ENCODE peak calls at places on chromosome 1, in seven cellular contexts. One of them, this sample, is unnamed.
A peak's percentile ranks its signal among the peaks of the same experiment; 100 is the strongest.

GRCh38 chr1:224448428-224449017 is 13.9 kb upstream of the WDR26 start:
- DNase-seq in astrocyte of the spinal cord: no peak
- DNase-seq in tibial artery: no peak
- DNase-seq in heart right ventricle: no peak
- DNase-seq in fibroblast of pulmonary artery: no peak
- DNase-seq in choroid plexus epithelial cell: no peak
- DNase-seq in progenitor cell of endocrine pancreas: no peak
- DNase-seq in this sample: no peak

GRCh38 chr1:3352084-3352951 is 102.1 kb upstream of the ARHGEF16 start:
- DNase-seq in astrocyte of the spinal cord: peak; percentile 89
- DNase-seq in tibial artery: peak; percentile 93
- DNase-seq in heart right ventricle: no peak
- DNase-seq in fibroblast of pulmonary artery: peak; percentile 52
- DNase-seq in choroid plexus epithelial cell: peak; percentile 86
- DNase-seq in progenitor cell of endocrine pancreas: no peak
- DNase-seq in this sample: no peak

GRCh38 chr1:165857046-165857801 is 29.8 kb downstream of the UCK2 start:
- DNase-seq in astrocyte of the spinal cord: no peak
- DNase-seq in tibial artery: no peak
- DNase-seq in heart right ventricle: no peak
- DNase-seq in fibroblast of pulmonary artery: no peak
- DNase-seq in choroid plexus epithelial cell: peak; percentile 21
- DNase-seq in progenitor cell of endocrine pancreas: no peak
- DNase-seq in this sample: no peak

GRCh38 chr1:205162301-205162700 is 40.5 kb upstream of the RBBP5 start:
- DNase-seq in astrocyte of the spinal cord: no peak
- DNase-seq in tibial artery: no peak
- DNase-seq in heart right ventricle: no peak
- DNase-seq in fibroblast of pulmonary artery: no peak
- DNase-seq in choroid plexus epithelial cell: peak; percentile 52
- DNase-seq in progenitor cell of endocrine pancreas: no peak
- DNase-seq in this sample: no peak

GRCh38 chr1:23953020-23953419 is 6.6 kb upstream of the PNRC2 start:
- DNase-seq in astrocyte of the spinal cord: no peak
- DNase-seq in tibial artery: no peak
- DNase-seq in heart right ventricle: no peak
- DNase-seq in fibroblast of pulmonary artery: no peak
- DNase-seq in choroid plexus epithelial cell: no peak
- DNase-seq in progenitor cell of endocrine pancreas: no peak
- DNase-seq in this sample: no peak

GRCh38 chr1:171984262-171984661 is 143.0 kb downstream of the DNM3 start:
- DNase-seq in astrocyte of the spinal cord: no peak
- DNase-seq in tibial artery: no peak
- DNase-seq in heart right ventricle: peak; percentile 30
- DNase-seq in fibroblast of pulmonary artery: no peak
- DNase-seq in choroid plexus epithelial cell: no peak
- DNase-seq in progenitor cell of endocrine pancreas: no peak
- DNase-seq in this sample: no peak

GRCh38 chr1:195965036-195965435 is 643.2 kb downstream of the KCNT2 start:
- DNase-seq in astrocyte of the spinal cord: no peak
- DNase-seq in tibial artery: no peak
- DNase-seq in heart right ventricle: no peak
- DNase-seq in fibroblast of pulmonary artery: no peak
- DNase-seq in choroid plexus epithelial cell: peak; percentile 10
- DNase-seq in progenitor cell of endocrine pancreas: no peak
- DNase-seq in this sample: no peak

GRCh38 chr1:164748253-164748899 is 189.4 kb downstream of the PBX1 start:
- DNase-seq in astrocyte of the spinal cord: peak; percentile 89
- DNase-seq in tibial artery: no peak
- DNase-seq in heart right ventricle: peak; percentile 33
- DNase-seq in fibroblast of pulmonary artery: peak; percentile 99
- DNase-seq in choroid plexus epithelial cell: peak; percentile 98
- DNase-seq in progenitor cell of endocrine pancreas: no peak
- DNase-seq in this sample: no peak

GRCh38 chr1:35428360-35428759 is 128.8 kb downstream of the KIAA0319L start:
- DNase-seq in astrocyte of the spinal cord: no peak
- DNase-seq in tibial artery: no peak
- DNase-seq in heart right ventricle: no peak
- DNase-seq in fibroblast of pulmonary artery: no peak
- DNase-seq in choroid plexus epithelial cell: no peak
- DNase-seq in progenitor cell of endocrine pancreas: no peak
- DNase-seq in this sample: no peak

GRCh38 chr1:29986986-29987385 is 736.4 kb downstream of the MATN1 start:
- DNase-seq in astrocyte of the spinal cord: no peak
- DNase-seq in tibial artery: no peak
- DNase-seq in heart right ventricle: no peak
- DNase-seq in fibroblast of pulmonary artery: no peak
- DNase-seq in choroid plexus epithelial cell: no peak
- DNase-seq in progenitor cell of endocrine pancreas: no peak
- DNase-seq in this sample: no peak

GRCh38 chr1:91804546-91805023 is 81.4 kb downstream of the TGFBR3 start:
- DNase-seq in astrocyte of the spinal cord: peak; percentile 89
- DNase-seq in tibial artery: no peak
- DNase-seq in heart right ventricle: no peak
- DNase-seq in fibroblast of pulmonary artery: no peak
- DNase-seq in choroid plexus epithelial cell: peak; percentile 78
- DNase-seq in progenitor cell of endocrine pancreas: no peak
- DNase-seq in this sample: peak; percentile 22

GRCh38 chr1:224472806-224473205 is 38.2 kb upstream of the WDR26 start:
- DNase-seq in astrocyte of the spinal cord: no peak
- DNase-seq in tibial artery: no peak
- DNase-seq in heart right ventricle: no peak
- DNase-seq in fibroblast of pulmonary artery: no peak
- DNase-seq in choroid plexus epithelial cell: no peak
- DNase-seq in progenitor cell of endocrine pancreas: no peak
- DNase-seq in this sample: no peak

DNA sequence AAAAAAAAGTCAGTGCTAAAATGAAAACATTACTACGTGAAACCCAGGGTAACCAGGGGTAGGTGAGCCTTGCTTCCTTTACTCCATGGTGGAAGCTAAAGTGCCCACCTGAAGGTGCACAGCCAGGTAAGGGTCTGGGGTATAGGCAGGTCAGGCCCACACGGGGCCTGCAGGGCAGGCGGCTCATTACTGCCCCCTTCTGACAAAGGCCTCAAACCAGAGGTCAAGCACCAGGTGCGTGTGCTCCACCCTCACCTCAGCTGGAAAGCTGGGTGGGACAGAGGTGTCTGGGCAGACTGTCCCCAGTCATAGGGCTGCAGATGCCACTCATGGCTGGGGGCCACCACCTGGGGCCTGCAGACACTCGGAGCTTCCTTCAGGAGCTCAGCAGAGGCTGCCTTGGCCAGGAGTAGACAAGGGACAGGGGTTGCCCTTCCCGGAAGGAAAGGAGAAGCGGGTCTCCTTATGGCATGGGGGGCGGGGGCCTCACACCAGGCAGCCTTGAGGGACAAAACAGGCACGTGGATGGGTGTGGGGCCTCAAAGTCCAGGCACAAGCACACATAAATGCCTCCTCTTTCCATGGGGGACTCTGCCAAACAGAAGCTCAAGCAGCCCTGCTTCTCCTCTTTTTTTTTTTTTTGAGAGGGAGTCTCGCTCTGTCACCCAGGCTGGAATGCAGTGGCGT is 36.2 kb downstream of the ACOT7 start:
- DNase-seq in astrocyte of the spinal cord: no peak
- DNase-seq in tibial artery: no peak
- DNase-seq in heart right ventricle: no peak
- DNase-seq in fibroblast of pulmonary artery: no peak
- DNase-seq in choroid plexus epithelial cell: no peak
- DNase-seq in progenitor cell of endocrine pancreas: no peak
- DNase-seq in this sample: no peak
- TF ChIP-seq CTCF in astrocyte of the spinal cord: peak; percentile 23
- TF ChIP-seq CTCF in tibial artery: no peak
- TF ChIP-seq CTCF in heart right ventricle: no peak
- TF ChIP-seq CTCF in fibroblast of pulmonary artery: peak; percentile 15
- TF ChIP-seq CTCF in choroid plexus epithelial cell: peak; percentile 34
- TF ChIP-seq CTCF in progenitor cell of endocrine pancreas: peak; percentile 26
- TF ChIP-seq CTCF in this sample: no peak

GRCh38 chr1:203026666-203027663 is 674 bp downstream of the PPFIA4 start:
- DNase-seq in astrocyte of the spinal cord: no peak
- DNase-seq in tibial artery: peak; percentile 70
- DNase-seq in heart right ventricle: peak; percentile 29
- DNase-seq in fibroblast of pulmonary artery: no peak
- DNase-seq in choroid plexus epithelial cell: no peak
- DNase-seq in progenitor cell of endocrine pancreas: no peak
- DNase-seq in this sample: no peak

GRCh38 chr1:203031467-203031866 is 5.2 kb downstream of the PPFIA4 start:
- DNase-seq in astrocyte of the spinal cord: no peak
- DNase-seq in tibial artery: no peak
- DNase-seq in heart right ventricle: no peak
- DNase-seq in fibroblast of pulmonary artery: no peak
- DNase-seq in choroid plexus epithelial cell: no peak
- DNase-seq in progenitor cell of endocrine pancreas: no peak
- DNase-seq in this sample: no peak

GRCh38 chr1:203028067-203028783 is 1.9 kb downstream of the PPFIA4 start:
- DNase-seq in astrocyte of the spinal cord: no peak
- DNase-seq in tibial artery: peak; percentile 53
- DNase-seq in heart right ventricle: no peak
- DNase-seq in fibroblast of pulmonary artery: no peak
- DNase-seq in choroid plexus epithelial cell: no peak
- DNase-seq in progenitor cell of endocrine pancreas: no peak
- DNase-seq in this sample: no peak

GRCh38 chr1:203028784-203029553 is 2.7 kb downstream of the PPFIA4 start:
- DNase-seq in astrocyte of the spinal cord: no peak
- DNase-seq in tibial artery: peak; percentile 68
- DNase-seq in heart right ventricle: no peak
- DNase-seq in fibroblast of pulmonary artery: no peak
- DNase-seq in choroid plexus epithelial cell: no peak
- DNase-seq in progenitor cell of endocrine pancreas: no peak
- DNase-seq in this sample: no peak

GRCh38 chr1:203025721-203026665 is at the start of gene PPFIA4:
- DNase-seq in astrocyte of the spinal cord: peak; percentile 80
- DNase-seq in tibial artery: peak; percentile 89
- DNase-seq in heart right ventricle: peak; percentile 89
- DNase-seq in fibroblast of pulmonary artery: peak; percentile 84
- DNase-seq in choroid plexus epithelial cell: peak; percentile 84
- DNase-seq in progenitor cell of endocrine pancreas: peak; percentile 79
- DNase-seq in this sample: peak; percentile 99
- TF ChIP-seq CTCF in astrocyte of the spinal cord: no peak
- TF ChIP-seq CTCF in tibial artery: no peak
- TF ChIP-seq CTCF in heart right ventricle: peak; percentile 29
- TF ChIP-seq CTCF in fibroblast of pulmonary artery: no peak
- TF ChIP-seq CTCF in choroid plexus epithelial cell: no peak
- TF ChIP-seq CTCF in progenitor cell of endocrine pancreas: no peak
- TF ChIP-seq CTCF in this sample: peak; percentile 23

GRCh38 chr1:27302612-27303011 is 19.4 kb upstream of the TMEM222 start:
- DNase-seq in astrocyte of the spinal cord: no peak
- DNase-seq in tibial artery: no peak
- DNase-seq in heart right ventricle: no peak
- DNase-seq in fibroblast of pulmonary artery: no peak
- DNase-seq in choroid plexus epithelial cell: no peak
- DNase-seq in progenitor cell of endocrine pancreas: no peak
- DNase-seq in this sample: no peak

GRCh38 chr1:27303509-27303908 is 18.5 kb upstream of the TMEM222 start:
- DNase-seq in astrocyte of the spinal cord: no peak
- DNase-seq in tibial artery: no peak
- DNase-seq in heart right ventricle: no peak
- DNase-seq in fibroblast of pulmonary artery: no peak
- DNase-seq in choroid plexus epithelial cell: no peak
- DNase-seq in progenitor cell of endocrine pancreas: no peak
- DNase-seq in this sample: no peak

GRCh38 chr1:27307851-27308598 is 13.9 kb upstream of the TMEM222 start:
- DNase-seq in astrocyte of the spinal cord: no peak
- DNase-seq in tibial artery: no peak
- DNase-seq in heart right ventricle: no peak
- DNase-seq in fibroblast of pulmonary artery: no peak
- DNase-seq in choroid plexus epithelial cell: no peak
- DNase-seq in progenitor cell of endocrine pancreas: no peak
- DNase-seq in this sample: no peak

GRCh38 chr1:27306071-27306470 is 15.9 kb upstream of the TMEM222 start:
- DNase-seq in astrocyte of the spinal cord: no peak
- DNase-seq in tibial artery: no peak
- DNase-seq in heart right ventricle: no peak
- DNase-seq in fibroblast of pulmonary artery: no peak
- DNase-seq in choroid plexus epithelial cell: no peak
- DNase-seq in progenitor cell of endocrine pancreas: no peak
- DNase-seq in this sample: no peak

GRCh38 chr1:27306892-27307850 is 14.8 kb upstream of the TMEM222 start:
- DNase-seq in astrocyte of the spinal cord: no peak
- DNase-seq in tibial artery: no peak
- DNase-seq in heart right ventricle: no peak
- DNase-seq in fibroblast of pulmonary artery: no peak
- DNase-seq in choroid plexus epithelial cell: peak; percentile 6
- DNase-seq in progenitor cell of endocrine pancreas: no peak
- DNase-seq in this sample: no peak
- TF ChIP-seq CTCF in astrocyte of the spinal cord: peak; percentile 18
- TF ChIP-seq CTCF in tibial artery: no peak
- TF ChIP-seq CTCF in heart right ventricle: no peak
- TF ChIP-seq CTCF in fibroblast of pulmonary artery: no peak
- TF ChIP-seq CTCF in choroid plexus epithelial cell: peak; percentile 31
- TF ChIP-seq CTCF in progenitor cell of endocrine pancreas: no peak
- TF ChIP-seq CTCF in this sample: no peak

DNA sequence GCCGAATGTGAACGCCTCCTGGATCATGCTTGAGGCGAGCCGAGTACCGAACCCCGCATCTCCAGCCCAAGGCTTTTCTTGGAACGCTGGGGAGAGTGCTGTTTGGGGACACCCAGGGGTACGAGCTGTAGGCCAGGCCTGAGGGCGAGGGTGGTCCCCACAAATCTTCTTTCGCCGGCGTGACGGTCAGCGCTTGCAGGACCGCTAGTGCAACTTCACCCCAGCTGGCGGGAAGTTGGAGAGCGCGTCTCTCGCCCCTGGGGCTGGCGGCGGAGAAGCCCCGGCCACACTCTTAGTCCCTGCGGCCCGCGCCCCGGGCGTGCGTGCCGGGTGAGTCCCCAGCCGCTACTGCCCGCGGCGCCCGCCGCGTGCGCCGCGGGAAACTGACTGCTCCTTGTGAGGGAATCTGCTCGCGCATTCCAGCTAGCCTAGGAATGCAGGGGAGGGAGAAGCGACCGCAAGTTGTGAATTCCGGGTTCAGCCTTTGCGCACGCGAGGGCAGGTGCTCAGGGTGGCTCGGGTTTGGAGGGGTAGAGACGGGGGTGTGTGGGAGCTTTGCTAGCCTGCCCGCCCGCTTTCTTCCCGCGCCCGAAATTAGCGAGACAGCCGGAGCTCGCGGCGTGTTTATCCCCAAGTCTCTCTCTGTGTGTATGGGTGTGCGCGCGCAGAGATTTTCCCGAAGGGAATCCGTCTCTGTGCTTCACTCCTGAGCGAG is 884 bp downstream of the LHX4 start:
- DNase-seq in astrocyte of the spinal cord: peak; percentile 43
- DNase-seq in tibial artery: peak; percentile 60
- DNase-seq in heart right ventricle: no peak
- DNase-seq in fibroblast of pulmonary artery: peak; percentile 67
- DNase-seq in choroid plexus epithelial cell: peak; percentile 65
- DNase-seq in progenitor cell of endocrine pancreas: no peak
- DNase-seq in this sample: peak; percentile 53
- TF ChIP-seq CTCF in astrocyte of the spinal cord: no peak
- TF ChIP-seq CTCF in tibial artery: no peak
- TF ChIP-seq CTCF in heart right ventricle: no peak
- TF ChIP-seq CTCF in fibroblast of pulmonary artery: no peak
- TF ChIP-seq CTCF in choroid plexus epithelial cell: no peak
- TF ChIP-seq CTCF in progenitor cell of endocrine pancreas: no peak
- TF ChIP-seq CTCF in this sample: no peak

DNA sequence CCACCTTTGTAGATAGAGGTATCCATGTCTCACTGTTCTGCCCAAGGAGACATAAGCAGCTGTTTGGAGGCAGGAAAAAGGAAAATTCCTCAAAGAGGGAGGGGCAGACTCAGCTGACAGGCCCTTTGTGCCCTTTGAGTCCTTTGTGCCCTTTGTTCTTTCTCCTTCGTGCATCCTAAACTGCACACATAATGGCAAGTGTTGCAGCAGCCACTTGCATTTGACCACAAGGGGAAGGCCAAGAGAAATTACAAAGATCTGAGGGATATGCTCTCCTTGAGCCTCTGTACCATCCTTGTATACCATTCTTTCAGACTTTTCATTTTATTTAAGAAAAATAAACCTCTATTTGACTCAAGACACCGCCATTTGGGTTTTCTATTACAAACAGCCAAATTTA is 71.8 kb upstream of the PKN2 start:
- DNase-seq in astrocyte of the spinal cord: no peak
- DNase-seq in tibial artery: no peak
- DNase-seq in heart right ventricle: no peak
- DNase-seq in fibroblast of pulmonary artery: no peak
- DNase-seq in choroid plexus epithelial cell: no peak
- DNase-seq in progenitor cell of endocrine pancreas: no peak
- DNase-seq in this sample: no peak
- TF ChIP-seq CTCF in astrocyte of the spinal cord: no peak
- TF ChIP-seq CTCF in tibial artery: no peak
- TF ChIP-seq CTCF in heart right ventricle: no peak
- TF ChIP-seq CTCF in fibroblast of pulmonary artery: no peak
- TF ChIP-seq CTCF in choroid plexus epithelial cell: no peak
- TF ChIP-seq CTCF in progenitor cell of endocrine pancreas: no peak
- TF ChIP-seq CTCF in this sample: no peak